ENCODE peak calls at places on chromosomes 6 and 20, in four cellular contexts. H, J, G and U are unnamed samples.

GRCh38 chr6:36962874-36963273 is 8.3 kb downstream of the PI16 start:
- DNase-seq in H (peak; percentile 48), J (peak; percentile 90), G (no peak), U (peak; percentile 42)

GRCh38 chr6:11712760-11713159 is 65.8 kb downstream of the ADTRP start:
- DNase-seq in H (no peak), J (no peak), G (no peak), U (peak; percentile 81)

GRCh38 chr6:147900191-147900830 is 391.8 kb downstream of the SAMD5 start:
- DNase-seq in H (no peak), J (no peak), G (no peak), U (no peak)

GRCh38 chr6:38345586-38345985 is 294.1 kb downstream of the BTBD9 start:
- DNase-seq in H (no peak), J (no peak), G (no peak), U (no peak)

GRCh38 chr20:45095753-45096371 is 5.1 kb downstream of the KCNS1 start:
- DNase-seq in H (peak; percentile 40), J (peak; percentile 74), G (peak; percentile 71), U (peak; percentile 10)

GRCh38 chr6:41700577-41701347 is 34.6 kb downstream of the TFEB start:
- DNase-seq in H (no peak), J (no peak), G (no peak), U (no peak)

GRCh38 chr20:63106765-63107448 is 100.1 kb upstream of the BHLHE23 start:
- DNase-seq in H (no peak), J (no peak), G (no peak), U (no peak)

GRCh38 chr6:39430968-39431523 is 108.5 kb upstream of the KCNK16 start:
- DNase-seq in H (no peak), J (no peak), G (peak; percentile 84), U (peak; percentile 78)

GRCh38 chr20:32510120-32510600 is 75.0 kb downstream of the NOL4L start:
- DNase-seq in H (no peak), J (no peak), G (no peak), U (no peak)

GRCh38 chr6:41784581-41785171 is 2.8 kb upstream of the TOMM6 start:
- DNase-seq in H (no peak), J (no peak), G (no peak), U (no peak)

GRCh38 chr20:53581444-53582311 is 12.0 kb downstream of the ZNF217 start:
- DNase-seq in H (no peak), J (peak; percentile 59), G (peak; percentile 82), U (no peak)

GRCh38 chr6:155883334-155883731 is 427.7 kb upstream of the NOX3 start:
- DNase-seq in H (no peak), J (no peak), G (no peak), U (no peak)

GRCh38 chr20:31833130-31833930 is 12.1 kb downstream of the FOXS1 start:
- DNase-seq in H (peak; percentile 48), J (peak; percentile 34), G (peak; percentile 47), U (peak; percentile 65)

GRCh38 chr6:111721677-111722219 is 116.1 kb upstream of the TRAF3IP2 start:
- DNase-seq in H (peak; percentile 35), J (peak; percentile 72), G (peak; percentile 13), U (no peak)

GRCh38 chr20:56606174-56606945 is 22.7 kb upstream of the TFAP2C start:
- DNase-seq in H (no peak), J (no peak), G (no peak), U (no peak)

GRCh38 chr6:165573671-165574070 is 89.4 kb downstream of the PDE10A start:
- DNase-seq in H (no peak), J (no peak), G (no peak), U (no peak)

GRCh38 chr20:54525906-54526596 is 50.7 kb downstream of the DOK5 start:
- DNase-seq in H (no peak), J (no peak), G (no peak), U (no peak)

GRCh38 chr20:11792229-11792953 is 125.3 kb upstream of the BTBD3 start:
- DNase-seq in H (no peak), J (no peak), G (no peak), U (no peak)

GRCh38 chr20:6704132-6704861 is 63.2 kb upstream of the BMP2 start:
- DNase-seq in H (no peak), J (no peak), G (no peak), U (no peak)

GRCh38 chr6:90192857-90193256 is 103.8 kb downstream of the BACH2 start:
- DNase-seq in H (no peak), J (no peak), G (no peak), U (no peak)

GRCh38 chr6:82040405-82041221 is 206.9 kb downstream of the IBTK start:
- DNase-seq in H (no peak), J (peak; percentile 11), G (peak; percentile 47), U (no peak)

GRCh38 chr20:20134941-20135572 is 82.7 kb downstream of the CFAP61 start:
- DNase-seq in H (no peak), J (no peak), G (no peak), U (no peak)

GRCh38 chr6:11277275-11278206 is 45.1 kb upstream of the NEDD9 start:
- DNase-seq in H (no peak), J (peak; percentile 18), G (no peak), U (no peak)

GRCh38 chr20:54494303-54495006 is 19.1 kb downstream of the DOK5 start:
- DNase-seq in H (no peak), J (no peak), G (no peak), U (no peak)

GRCh38 chr20:7399575-7399974 is 540.7 kb downstream of the HAO1 start:
- DNase-seq in H (no peak), J (no peak), G (no peak), U (no peak)

GRCh38 chr20:37095108-37095608 is 639 bp downstream of the RBL1 start:
- DNase-seq in H (peak; percentile 13), J (peak; percentile 83), G (peak; percentile 58), U (no peak)

GRCh38 chr6:129567374-129567773 is 142.6 kb downstream of the ARHGAP18 start:
- DNase-seq in H (peak; percentile 2), J (peak; percentile 60), G (peak; percentile 14), U (no peak)

GRCh38 chr6:33172307-33173227 is 19.7 kb downstream of the COL11A2 start:
- DNase-seq in H (no peak), J (no peak), G (no peak), U (no peak)

GRCh38 chr6:33336495-33336894 is 19.0 kb upstream of the ZBTB22 start:
- DNase-seq in H (no peak), J (no peak), G (no peak), U (no peak)

GRCh38 chr6:162941128-162941527 is 213.4 kb downstream of the PACRG start:
- DNase-seq in H (no peak), J (no peak), G (no peak), U (no peak)
- H3K9me3 ChIP-seq in H (no peaks in the 10 kb centered on the region), J (peaks cover 4% of the 10 kb centered on the region), G (no peaks in the 10 kb centered on the region), U (no peaks in the 10 kb centered on the region)

DNA sequence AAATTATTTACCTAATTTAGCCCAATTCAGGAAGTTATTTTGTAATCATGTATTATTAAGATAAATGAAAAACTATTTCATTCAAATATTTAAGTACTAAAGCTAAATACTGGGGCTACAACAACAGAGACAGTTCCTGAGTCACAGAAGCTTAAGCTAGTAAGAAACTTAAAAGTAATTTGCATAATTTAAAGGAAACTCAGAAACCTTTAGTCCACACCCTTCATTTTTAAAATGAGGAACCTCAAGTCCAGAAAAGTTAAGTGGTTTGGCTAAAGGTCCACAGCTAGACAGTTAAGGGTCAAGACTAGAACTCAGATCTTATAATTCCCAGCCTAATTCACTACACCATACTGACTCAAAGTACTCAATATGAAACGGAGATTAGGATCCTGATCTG is 7.2 kb downstream of the LMBRD1 start:
- DNase-seq in H (no peak), J (no peak), G (no peak), U (no peak)
- H3K9me3 ChIP-seq in H (no peaks in the 10 kb centered on the region), J (no peaks in the 10 kb centered on the region), G (no peaks in the 10 kb centered on the region), U (no peaks in the 10 kb centered on the region)

GRCh38 chr6:75657327-75657726 is 55.6 kb downstream of the SENP6 start:
- DNase-seq in H (no peak), J (no peak), G (no peak), U (no peak)

DNA sequence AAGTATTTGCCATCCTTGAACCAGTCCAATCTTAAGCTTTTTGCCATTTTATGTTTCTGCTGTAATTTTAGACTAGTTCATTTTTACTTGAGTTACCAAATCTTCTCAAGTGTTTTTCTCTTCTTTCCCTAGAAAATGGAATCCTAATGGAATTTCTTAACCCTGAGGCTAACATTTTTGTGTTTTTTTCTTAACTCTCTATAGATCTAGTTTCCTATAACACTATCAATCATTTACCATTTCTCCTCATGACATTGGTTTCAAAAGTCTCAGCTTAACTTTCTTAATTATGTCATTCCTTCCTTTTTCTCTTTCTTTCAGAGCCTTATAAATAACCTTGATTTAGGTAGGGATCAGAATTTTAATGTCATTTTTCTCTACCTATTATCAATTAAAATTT is 54.8 kb downstream of the SENP6 start:
- DNase-seq in H (no peak), J (no peak), G (no peak), U (no peak)
- H3K9me3 ChIP-seq in H (no peaks in the 10 kb centered on the region), J (no peaks in the 10 kb centered on the region), G (no peaks in the 10 kb centered on the region), U (no peaks in the 10 kb centered on the region)

GRCh38 chr6:167524720-167525119 is 199.8 kb downstream of the TTLL2 start:
- DNase-seq in H (no peak), J (no peak), G (no peak), U (no peak)
- H3K9me3 ChIP-seq in H (no peaks in the 10 kb centered on the region), J (no peaks in the 10 kb centered on the region), G (no peaks in the 10 kb centered on the region), U (no peaks in the 10 kb centered on the region)